ENCODE peak calls at places on chromosomes 6 and 20, in five cellular contexts. F is suprapubic skin, P is heart right ventricle, I is NCI-H1694 treated with DMSO at 0.1 percent for 48 hours, Q is left lung. A is an unnamed sample.

GRCh38 chr20:46828471-46828870 is 66.2 kb upstream of the EYA2 start:
- DNase-seq in F (no peak), P (no peak), I (no peak), Q (no peak), A (no peak)

GRCh38 chr6:33200234-33201146 is at the start of the genes RXRB and SLC39A7:
- DNase-seq in F (peak), P (peak), I (peak), Q (peak), A (peak)

GRCh38 chr6:116971959-116972358 is 94.9 kb downstream of the RFX6 start:
- DNase-seq in F (no peak), P (no peak), I (peak), Q (no peak), A (peak)

GRCh38 chr20:20214757-20215275 is 153.1 kb upstream of the INSM1 start:
- DNase-seq in F (no peak), P (no peak), I (peak), Q (no peak), A (peak)

GRCh38 chr6:28758046-28758817 is 165.6 kb downstream of the TRIM27 start:
- DNase-seq in F (no peak), P (no peak), I (peak), Q (no peak), A (peak)

GRCh38 chr6:131368077-131368911 is 204.7 kb upstream of the ARG1 start:
- DNase-seq in F (no peak), P (peak), I (no peak), Q (peak), A (peak)

GRCh38 chr20:57661201-57662027 is 41.2 kb upstream of the ZBP1 start:
- DNase-seq in F (peak), P (no peak), I (no peak), Q (peak), A (no peak)

GRCh38 chr6:16388488-16388887 is 150.1 kb downstream of the GMPR start:
- DNase-seq in F (no peak), P (no peak), I (no peak), Q (no peak), A (no peak)

GRCh38 chr6:6712258-6712978 is 123.9 kb downstream of the LY86 start:
- DNase-seq in F (no peak), P (no peak), I (no peak), Q (peak), A (no peak)

GRCh38 chr6:5208039-5208438 is 52.7 kb downstream of the LYRM4 start:
- DNase-seq in F (no peak), P (no peak), I (no peak), Q (no peak), A (no peak)

GRCh38 chr20:3000852-3001523 is 42.4 kb upstream of the GNRH2 start:
- DNase-seq in F (no peak), P (no peak), I (peak), Q (no peak), A (peak)

GRCh38 chr20:57009355-57009754 is 257.1 kb downstream of the BMP7 start:
- DNase-seq in F (no peak), P (no peak), I (no peak), Q (no peak), A (no peak)

GRCh38 chr6:32529697-32530429 is at the start of gene HLA-DRB5:
- DNase-seq in F (no peak), P (no peak), I (no peak), Q (peak), A (no peak)

GRCh38 chr20:14790771-14791517 is 453.5 kb upstream of the FLRT3 start:
- DNase-seq in F (no peak), P (no peak), I (no peak), Q (no peak), A (no peak)

GRCh38 chr20:43726333-43726732 is 469 bp downstream of the GTSF1L start:
- DNase-seq in F (no peak), P (no peak), I (no peak), Q (no peak), A (no peak)

GRCh38 chr6:136920216-136920857 is 1.8 kb upstream of the SLC35D3 start:
- DNase-seq in F (no peak), P (no peak), I (no peak), Q (no peak), A (no peak)

GRCh38 chr6:41878246-41878645 is 16.9 kb downstream of the USP49 start:
- DNase-seq in F (no peak), P (no peak), I (no peak), Q (no peak), A (no peak)

GRCh38 chr20:41499961-41500725 is 118.0 kb downstream of the CHD6 start:
- DNase-seq in F (no peak), P (no peak), I (no peak), Q (no peak), A (no peak)

GRCh38 chr20:23870461-23870860 is 9.1 kb downstream of the CST5 start:
- DNase-seq in F (no peak), P (no peak), I (no peak), Q (no peak), A (no peak)

GRCh38 chr6:80197474-80197873 is 91.0 kb downstream of the BCKDHB start:
- DNase-seq in F (no peak), P (no peak), I (no peak), Q (no peak), A (peak)

GRCh38 chr6:36821581-36822335 is 17.5 kb downstream of the CPNE5 start:
- DNase-seq in F (no peak), P (no peak), I (no peak), Q (no peak), A (no peak)

GRCh38 chr6:108260809-108261569 is at the start of gene SNX3:
- DNase-seq in F (peak), P (peak), I (peak), Q (peak), A (peak)

A was measured in cerebellar cortex.